ENCODE peak calls at places on chromosomes 1 and 21, in five cellular contexts. One of them, this sample, is unnamed.

GRCh38 chr1:161816201-161816600 is 50.1 kb downstream of the ATF6 start:
- DNase-seq in A172: no peak
- DNase-seq in activated CD4-positive, alpha-beta T cell treated with anti-CD3 and anti-CD28 coated beads, Interleukin-2, amount 10 ng/mL, durations not matched to agents 7 days and 5 days: no peak
- DNase-seq in posterior cingulate gyrus: no peak
- DNase-seq in fibroblast of mammary gland: peak
- DNase-seq in this sample: no peak

GRCh38 chr1:174079796-174080195 is 57.6 kb upstream of the RC3H1 start:
- DNase-seq in A172: no peak
- DNase-seq in posterior cingulate gyrus: no peak
- DNase-seq in activated CD4-positive, alpha-beta T cell treated with anti-CD3 and anti-CD28 coated beads, Interleukin-2, amount 10 ng/mL, durations not matched to agents 7 days and 5 days: no peak
- DNase-seq in fibroblast of mammary gland: no peak
- DNase-seq in this sample: no peak

GRCh38 chr1:158496379-158496778 is 24.4 kb downstream of the OR10R2 start:
- DNase-seq in posterior cingulate gyrus: no peak
- DNase-seq in activated CD4-positive, alpha-beta T cell treated with anti-CD3 and anti-CD28 coated beads, Interleukin-2, amount 10 ng/mL, durations not matched to agents 7 days and 5 days: no peak
- DNase-seq in fibroblast of mammary gland: peak
- DNase-seq in A172: peak
- DNase-seq in this sample: no peak

GRCh38 chr1:156080598-156081173 is 1.6 kb downstream of the MEX3A start:
- DNase-seq in fibroblast of mammary gland: no peak
- DNase-seq in posterior cingulate gyrus: no peak
- DNase-seq in A172: no peak
- DNase-seq in activated CD4-positive, alpha-beta T cell treated with anti-CD3 and anti-CD28 coated beads, Interleukin-2, amount 10 ng/mL, durations not matched to agents 7 days and 5 days: no peak
- DNase-seq in this sample: no peak

GRCh38 chr1:228083871-228084278 is 1.4 kb downstream of the ARF1 start:
- DNase-seq in activated CD4-positive, alpha-beta T cell treated with anti-CD3 and anti-CD28 coated beads, Interleukin-2, amount 10 ng/mL, durations not matched to agents 7 days and 5 days: no peak
- DNase-seq in posterior cingulate gyrus: no peak
- DNase-seq in fibroblast of mammary gland: no peak
- DNase-seq in A172: no peak
- DNase-seq in this sample: peak

GRCh38 chr1:226353698-226354525 is 44.9 kb upstream of the LIN9 start:
- DNase-seq in activated CD4-positive, alpha-beta T cell treated with anti-CD3 and anti-CD28 coated beads, Interleukin-2, amount 10 ng/mL, durations not matched to agents 7 days and 5 days: no peak
- DNase-seq in posterior cingulate gyrus: no peak
- DNase-seq in A172: no peak
- DNase-seq in fibroblast of mammary gland: no peak
- DNase-seq in this sample: no peak

GRCh38 chr21:39125752-39126485 is 57.3 kb downstream of the PSMG1 start:
- DNase-seq in posterior cingulate gyrus: no peak
- DNase-seq in fibroblast of mammary gland: peak
- DNase-seq in activated CD4-positive, alpha-beta T cell treated with anti-CD3 and anti-CD28 coated beads, Interleukin-2, amount 10 ng/mL, durations not matched to agents 7 days and 5 days: peak
- DNase-seq in A172: peak
- DNase-seq in this sample: peak

GRCh38 chr1:202165267-202165941 is 5.0 kb upstream of the PTPN7 start:
- DNase-seq in posterior cingulate gyrus: no peak
- DNase-seq in A172: no peak
- DNase-seq in fibroblast of mammary gland: no peak
- DNase-seq in activated CD4-positive, alpha-beta T cell treated with anti-CD3 and anti-CD28 coated beads, Interleukin-2, amount 10 ng/mL, durations not matched to agents 7 days and 5 days: no peak
- DNase-seq in this sample: no peak

GRCh38 chr1:68111804-68112436 is 61.5 kb upstream of the DIRAS3 start:
- DNase-seq in A172: peak
- DNase-seq in fibroblast of mammary gland: peak
- DNase-seq in activated CD4-positive, alpha-beta T cell treated with anti-CD3 and anti-CD28 coated beads, Interleukin-2, amount 10 ng/mL, durations not matched to agents 7 days and 5 days: no peak
- DNase-seq in posterior cingulate gyrus: peak
- DNase-seq in this sample: peak

GRCh38 chr1:226223786-226224244 is 351 bp downstream of the MIXL1 start:
- DNase-seq in fibroblast of mammary gland: no peak
- DNase-seq in posterior cingulate gyrus: no peak
- DNase-seq in activated CD4-positive, alpha-beta T cell treated with anti-CD3 and anti-CD28 coated beads, Interleukin-2, amount 10 ng/mL, durations not matched to agents 7 days and 5 days: peak
- DNase-seq in A172: no peak
- DNase-seq in this sample: peak

GRCh38 chr1:157948547-157949152 is 44.8 kb upstream of the KIRREL1 start:
- DNase-seq in posterior cingulate gyrus: no peak
- DNase-seq in fibroblast of mammary gland: peak
- DNase-seq in activated CD4-positive, alpha-beta T cell treated with anti-CD3 and anti-CD28 coated beads, Interleukin-2, amount 10 ng/mL, durations not matched to agents 7 days and 5 days: no peak
- DNase-seq in A172: peak
- DNase-seq in this sample: no peak

GRCh38 chr1:112589766-112590165 is 29.2 kb downstream of the ST7L start:
- DNase-seq in A172: no peak
- DNase-seq in posterior cingulate gyrus: no peak
- DNase-seq in fibroblast of mammary gland: no peak
- DNase-seq in activated CD4-positive, alpha-beta T cell treated with anti-CD3 and anti-CD28 coated beads, Interleukin-2, amount 10 ng/mL, durations not matched to agents 7 days and 5 days: no peak
- DNase-seq in this sample: no peak

GRCh38 chr1:25543425-25544242 is at the start of gene LDLRAP1:
- DNase-seq in A172: peak
- DNase-seq in fibroblast of mammary gland: peak
- DNase-seq in posterior cingulate gyrus: peak
- DNase-seq in activated CD4-positive, alpha-beta T cell treated with anti-CD3 and anti-CD28 coated beads, Interleukin-2, amount 10 ng/mL, durations not matched to agents 7 days and 5 days: peak
- DNase-seq in this sample: peak

GRCh38 chr21:45799765-45800338 is 156.3 kb downstream of the PCBP3 start:
- DNase-seq in activated CD4-positive, alpha-beta T cell treated with anti-CD3 and anti-CD28 coated beads, Interleukin-2, amount 10 ng/mL, durations not matched to agents 7 days and 5 days: no peak
- DNase-seq in fibroblast of mammary gland: no peak
- DNase-seq in A172: no peak
- DNase-seq in posterior cingulate gyrus: no peak
- DNase-seq in this sample: peak

GRCh38 chr1:225746361-225747179 is 31.1 kb upstream of the SRP9 start:
- DNase-seq in fibroblast of mammary gland: peak
- DNase-seq in activated CD4-positive, alpha-beta T cell treated with anti-CD3 and anti-CD28 coated beads, Interleukin-2, amount 10 ng/mL, durations not matched to agents 7 days and 5 days: no peak
- DNase-seq in A172: peak
- DNase-seq in posterior cingulate gyrus: peak
- DNase-seq in this sample: peak

GRCh38 chr1:19306941-19307340 is 5.0 kb downstream of the AKR7A2 start:
- DNase-seq in activated CD4-positive, alpha-beta T cell treated with anti-CD3 and anti-CD28 coated beads, Interleukin-2, amount 10 ng/mL, durations not matched to agents 7 days and 5 days: no peak
- DNase-seq in A172: no peak
- DNase-seq in fibroblast of mammary gland: no peak
- DNase-seq in posterior cingulate gyrus: no peak
- DNase-seq in this sample: no peak

GRCh38 chr1:53320646-53321045 is 7.2 kb downstream of the LRP8 start:
- DNase-seq in activated CD4-positive, alpha-beta T cell treated with anti-CD3 and anti-CD28 coated beads, Interleukin-2, amount 10 ng/mL, durations not matched to agents 7 days and 5 days: no peak
- DNase-seq in fibroblast of mammary gland: no peak
- DNase-seq in A172: no peak
- DNase-seq in posterior cingulate gyrus: no peak
- DNase-seq in this sample: peak

GRCh38 chr1:245715291-245715701 is 560.5 kb downstream of the KIF26B start:
- DNase-seq in posterior cingulate gyrus: no peak
- DNase-seq in A172: peak
- DNase-seq in fibroblast of mammary gland: peak
- DNase-seq in activated CD4-positive, alpha-beta T cell treated with anti-CD3 and anti-CD28 coated beads, Interleukin-2, amount 10 ng/mL, durations not matched to agents 7 days and 5 days: no peak
- DNase-seq in this sample: no peak

GRCh38 chr21:37146320-37147225 is 73.5 kb downstream of the TTC3 start:
- DNase-seq in fibroblast of mammary gland: no peak
- DNase-seq in activated CD4-positive, alpha-beta T cell treated with anti-CD3 and anti-CD28 coated beads, Interleukin-2, amount 10 ng/mL, durations not matched to agents 7 days and 5 days: no peak
- DNase-seq in A172: no peak
- DNase-seq in posterior cingulate gyrus: no peak
- DNase-seq in this sample: no peak

This sample was measured in pancreas.